ENCODE peak calls at places on chromosomes 16 and 17, in eight cellular contexts. X is CD4-positive, CD25-positive, alpha-beta regulatory T cell; G is AG10803; A is lower leg skin; I is HepG2; J is foreskin fibroblast; D is thoracic aorta; M is colonic mucosa. C is an unnamed sample.

GRCh38 chr16:27795992-27796614 is 246.2 kb downstream of the KATNIP start:
- DNase-seq in X (no peak), G (peak), A (no peak), I (peak), J (peak), D (no peak), M (peak), C (peak)

GRCh38 chr16:69772560-69773254 is 10.6 kb downstream of the WWP2 start:
- DNase-seq in X (no peak), G (peak), A (no peak), I (no peak), J (peak), D (no peak), M (no peak), C (no peak)

GRCh38 chr17:8161289-8162231 is 1.2 kb downstream of the VAMP2 start:
- DNase-seq in X (no peak), G (no peak), A (no peak), I (no peak), J (no peak), D (no peak), M (no peak), C (no peak)

GRCh38 chr17:38761612-38762011 is 9.1 kb downstream of the PSMB3 start:
- DNase-seq in X (no peak), G (peak), A (no peak), I (peak), J (no peak), D (no peak), M (peak), C (peak)

GRCh38 chr16:80040814-80041213 is 440.3 kb upstream of the MAF start:
- DNase-seq in X (no peak), G (no peak), A (peak), I (no peak), J (no peak), D (no peak), M (no peak), C (no peak)

GRCh38 chr16:69118468-69118867 is 13.0 kb downstream of the HAS3 start:
- DNase-seq in X (no peak), G (no peak), A (no peak), I (no peak), J (no peak), D (no peak), M (no peak), C (no peak)

GRCh38 chr16:85686912-85687591 is 1.7 kb downstream of the GINS2 start:
- DNase-seq in X (no peak), G (no peak), A (no peak), I (no peak), J (no peak), D (no peak), M (peak), C (no peak)

GRCh38 chr17:29586676-29587469 is 2.6 kb downstream of the GIT1 start:
- DNase-seq in X (no peak), G (no peak), A (no peak), I (no peak), J (no peak), D (no peak), M (no peak), C (no peak)

GRCh38 chr17:79365836-79366831 is 244.7 kb downstream of the RBFOX3 start:
- DNase-seq in X (no peak), G (no peak), A (no peak), I (no peak), J (no peak), D (no peak), M (no peak), C (no peak)

GRCh38 chr17:29577009-29577777 is 8.7 kb downstream of the TP53I13 start:
- DNase-seq in X (no peak), G (no peak), A (no peak), I (no peak), J (no peak), D (no peak), M (peak), C (no peak)

GRCh38 chr16:69193860-69194259 is 6.9 kb downstream of the SNTB2 start:
- DNase-seq in X (no peak), G (peak), A (no peak), I (peak), J (no peak), D (no peak), M (no peak), C (no peak)

GRCh38 chr17:34886831-34887230 is 74.4 kb downstream of the CCT6B start:
- DNase-seq in X (no peak), G (no peak), A (no peak), I (no peak), J (no peak), D (no peak), M (no peak), C (no peak)

GRCh38 chr17:77245162-77245926 is 104.6 kb downstream of the SEC14L1 start:
- DNase-seq in X (no peak), G (no peak), A (no peak), I (no peak), J (no peak), D (no peak), M (no peak), C (no peak)

GRCh38 chr17:19497616-19498015 is 36.0 kb upstream of the SLC47A1 start:
- DNase-seq in X (no peak), G (no peak), A (no peak), I (no peak), J (no peak), D (no peak), M (no peak), C (no peak)

GRCh38 chr17:73548620-73549311 is 95.5 kb downstream of the SDK2 start:
- DNase-seq in X (no peak), G (no peak), A (no peak), I (no peak), J (no peak), D (no peak), M (no peak), C (no peak)

GRCh38 chr17:42097691-42098661 is at the start of gene ZNF385C:
- DNase-seq in X (peak), G (no peak), A (no peak), I (no peak), J (no peak), D (no peak), M (no peak), C (no peak)

GRCh38 chr16:424033-424622 is 1.3 kb upstream of the RAB11FIP3 start:
- DNase-seq in X (no peak), G (peak), A (peak), I (peak), J (peak), D (peak), M (peak), C (no peak)

GRCh38 chr17:45228985-45229517 is 7.4 kb downstream of the FMNL1 start:
- DNase-seq in X (peak), G (peak), A (peak), I (peak), J (peak), D (peak), M (peak), C (no peak)

GRCh38 chr16:22726868-22727267 is 87.1 kb upstream of the HS3ST2 start:
- DNase-seq in X (no peak), G (no peak), A (no peak), I (no peak), J (no peak), D (no peak), M (no peak), C (no peak)

GRCh38 chr16:87924937-87925670 is 11.2 kb downstream of the CA5A start:
- DNase-seq in X (no peak), G (no peak), A (no peak), I (no peak), J (no peak), D (no peak), M (no peak), C (no peak)

GRCh38 chr17:15171433-15172047 is 93.6 kb downstream of the PMP22 start:
- DNase-seq in X (no peak), G (peak), A (peak), I (peak), J (peak), D (no peak), M (peak), C (peak)

GRCh38 chr17:50948711-50949110 is 82.6 kb upstream of the TOB1 start:
- DNase-seq in X (no peak), G (no peak), A (no peak), I (no peak), J (no peak), D (no peak), M (no peak), C (peak)

GRCh38 chr17:1773755-1774181 is 11.9 kb downstream of the SERPINF1 start:
- DNase-seq in X (no peak), G (no peak), A (no peak), I (no peak), J (no peak), D (no peak), M (no peak), C (no peak)

GRCh38 chr16:15592324-15592723 is 50.6 kb downstream of the MARF1 start:
- DNase-seq in X (no peak), G (no peak), A (peak), I (no peak), J (no peak), D (no peak), M (no peak), C (no peak)

GRCh38 chr16:87366288-87366687 is 17.3 kb downstream of the FBXO31 start:
- DNase-seq in X (no peak), G (no peak), A (no peak), I (no peak), J (no peak), D (no peak), M (peak), C (no peak)

GRCh38 chr17:10114931-10115535 is 83.4 kb downstream of the GAS7 start:
- DNase-seq in X (peak), G (peak), A (peak), I (no peak), J (peak), D (peak), M (peak), C (no peak)

GRCh38 chr16:1979271-1980025 is 1.8 kb downstream of the NOXO1 start:
- DNase-seq in X (no peak), G (no peak), A (peak), I (no peak), J (no peak), D (no peak), M (peak), C (no peak)

GRCh38 chr17:60390881-60391418 is 983 bp downstream of the USP32 start:
- DNase-seq in X (peak), G (peak), A (peak), I (peak), J (no peak), D (no peak), M (peak), C (no peak)

GRCh38 chr16:14562691-14563491 is 67.2 kb downstream of the PARN start:
- DNase-seq in X (no peak), G (peak), A (peak), I (peak), J (no peak), D (no peak), M (peak), C (peak)

GRCh38 chr17:80866050-80866793 is 125.4 kb upstream of the CHMP6 start:
- DNase-seq in X (peak), G (peak), A (peak), I (peak), J (peak), D (no peak), M (peak), C (peak)

GRCh38 chr17:8005951-8006730 is 3.7 kb downstream of the GUCY2D start:
- DNase-seq in X (no peak), G (no peak), A (no peak), I (no peak), J (no peak), D (no peak), M (no peak), C (no peak)

GRCh38 chr17:59534583-59534982 is 30.8 kb upstream of the DHX40 start:
- DNase-seq in X (no peak), G (peak), A (no peak), I (peak), J (no peak), D (no peak), M (no peak), C (no peak)

GRCh38 chr16:85963746-85964370 is 64.9 kb downstream of the IRF8 start:
- DNase-seq in X (no peak), G (peak), A (no peak), I (no peak), J (no peak), D (no peak), M (no peak), C (no peak)

GRCh38 chr16:87789437-87790277 is 23.9 kb upstream of the KLHDC4 start:
- DNase-seq in X (no peak), G (peak), A (peak), I (peak), J (peak), D (no peak), M (no peak), C (peak)

GRCh38 chr17:74599531-74599939 is 7.5 kb upstream of the CD300LD start:
- DNase-seq in X (no peak), G (no peak), A (no peak), I (no peak), J (no peak), D (no peak), M (no peak), C (no peak)

GRCh38 chr16:77564791-77565390 is 130.1 kb upstream of the ADAMTS18 start:
- DNase-seq in X (no peak), G (peak), A (no peak), I (no peak), J (no peak), D (no peak), M (no peak), C (no peak)

GRCh38 chr17:63983326-63983725 is 10.6 kb upstream of the SCN4A start:
- DNase-seq in X (no peak), G (no peak), A (no peak), I (no peak), J (no peak), D (no peak), M (no peak), C (no peak)

GRCh38 chr16:19655242-19655777 is 62.7 kb downstream of the KNOP1 start:
- DNase-seq in X (no peak), G (no peak), A (no peak), I (no peak), J (no peak), D (no peak), M (no peak), C (no peak)

GRCh38 chr16:92431-93339 is 14.7 kb downstream of the MPG start:
- DNase-seq in X (no peak), G (no peak), A (no peak), I (no peak), J (no peak), D (no peak), M (no peak), C (no peak)

GRCh38 chr16:56102159-56102798 is 89.0 kb upstream of the GNAO1 start:
- DNase-seq in X (no peak), G (peak), A (no peak), I (no peak), J (no peak), D (no peak), M (peak), C (no peak)
- H3K4me3 ChIP-seq in X (no peak), G (no peak), A (no peak), I (no peak), J (no peak), D (peak), M (no peak), C (no peak)

GRCh38 chr16:29993903-29994612 is 1.4 kb downstream of the HIRIP3 start:
- DNase-seq in X (no peak), G (no peak), A (no peak), I (no peak), J (no peak), D (no peak), M (no peak), C (no peak)
- H3K4me3 ChIP-seq in X (no peak), G (no peak), A (no peak), I (no peak), J (no peak), D (peak), M (no peak), C (peak)

GRCh38 chr16:3819175-3819527 is 61.4 kb downstream of the CREBBP start:
- DNase-seq in X (no peak), G (no peak), A (no peak), I (no peak), J (no peak), D (no peak), M (no peak), C (no peak)

GRCh38 chr16:3814755-3815154 is 65.8 kb downstream of the CREBBP start:
- DNase-seq in X (no peak), G (no peak), A (no peak), I (no peak), J (no peak), D (no peak), M (no peak), C (no peak)

GRCh38 chr16:3812469-3813172 is 67.9 kb downstream of the CREBBP start:
- DNase-seq in X (no peak), G (no peak), A (no peak), I (no peak), J (no peak), D (no peak), M (no peak), C (no peak)

GRCh38 chr16:3819741-3820724 is 60.5 kb downstream of the CREBBP start:
- DNase-seq in X (no peak), G (peak), A (no peak), I (no peak), J (peak), D (no peak), M (peak), C (no peak)

GRCh38 chr16:3816326-3816725 is 64.2 kb downstream of the CREBBP start:
- DNase-seq in X (no peak), G (no peak), A (no peak), I (no peak), J (no peak), D (no peak), M (no peak), C (no peak)
- H3K4me3 ChIP-seq in X (no peak), G (no peak), A (no peak), I (no peak), J (no peak), D (no peak), M (no peak), C (no peak)

DNA sequence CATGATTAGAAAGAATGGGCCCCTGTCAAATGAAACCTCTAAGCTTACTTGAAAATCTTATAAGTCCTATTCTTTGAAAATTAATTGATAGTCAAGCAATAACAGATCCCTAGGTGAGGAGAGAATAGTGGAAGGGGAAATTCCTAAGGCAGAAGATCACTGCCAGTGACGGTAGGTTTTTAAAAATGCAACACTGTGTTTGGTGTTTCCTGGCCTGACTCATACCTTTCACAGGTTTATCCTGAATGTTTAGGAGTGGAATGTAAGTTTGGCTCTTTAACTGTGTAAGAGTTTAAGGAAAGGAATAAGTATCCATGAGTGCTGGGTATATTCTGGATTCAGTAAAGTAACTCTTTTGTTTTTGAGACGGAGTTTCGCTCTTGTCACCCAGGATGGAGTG is 23.8 kb downstream of the HAPSTR1 start:
- DNase-seq in X (no peak), G (no peak), A (no peak), I (no peak), J (no peak), D (no peak), M (no peak), C (no peak)
- H3K4me3 ChIP-seq in X (no peak), G (no peak), A (no peak), I (no peak), J (no peak), D (no peak), M (no peak), C (no peak)

DNA sequence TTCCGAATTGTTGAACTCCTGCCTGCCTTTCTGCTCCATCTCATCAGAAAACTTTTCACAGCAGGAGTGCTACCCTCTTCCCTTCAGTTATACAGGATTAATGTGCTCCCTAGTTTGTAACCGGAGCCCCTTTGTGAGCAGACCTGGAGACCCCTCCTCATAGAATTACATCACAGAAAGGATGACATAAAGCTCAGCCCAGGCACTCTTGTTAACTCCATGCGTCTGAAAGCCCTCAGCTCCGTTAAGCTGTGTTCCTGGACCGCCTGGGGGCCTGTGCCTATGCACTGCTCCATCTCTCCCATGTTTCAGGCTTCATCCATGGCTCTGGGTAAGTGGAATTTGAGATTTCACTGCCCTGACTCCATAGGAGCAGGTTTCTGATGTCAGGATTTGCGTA is 7.6 kb downstream of the WSCD1 start:
- DNase-seq in X (no peak), G (no peak), A (no peak), I (no peak), J (no peak), D (no peak), M (no peak), C (no peak)
- H3K4me3 ChIP-seq in X (no peak), G (no peak), A (no peak), I (no peak), J (no peak), D (no peak), M (no peak), C (no peak)

GRCh38 chr16:72236866-72237265 is 64.9 kb upstream of the PMFBP1 start:
- DNase-seq in X (no peak), G (no peak), A (no peak), I (no peak), J (no peak), D (no peak), M (no peak), C (no peak)

GRCh38 chr16:72234372-72234771 is 62.4 kb upstream of the PMFBP1 start:
- DNase-seq in X (no peak), G (no peak), A (no peak), I (no peak), J (no peak), D (no peak), M (no peak), C (no peak)
- H3K4me3 ChIP-seq in X (no peak), G (no peak), A (no peak), I (no peak), J (no peak), D (no peak), M (no peak), C (no peak)

DNA sequence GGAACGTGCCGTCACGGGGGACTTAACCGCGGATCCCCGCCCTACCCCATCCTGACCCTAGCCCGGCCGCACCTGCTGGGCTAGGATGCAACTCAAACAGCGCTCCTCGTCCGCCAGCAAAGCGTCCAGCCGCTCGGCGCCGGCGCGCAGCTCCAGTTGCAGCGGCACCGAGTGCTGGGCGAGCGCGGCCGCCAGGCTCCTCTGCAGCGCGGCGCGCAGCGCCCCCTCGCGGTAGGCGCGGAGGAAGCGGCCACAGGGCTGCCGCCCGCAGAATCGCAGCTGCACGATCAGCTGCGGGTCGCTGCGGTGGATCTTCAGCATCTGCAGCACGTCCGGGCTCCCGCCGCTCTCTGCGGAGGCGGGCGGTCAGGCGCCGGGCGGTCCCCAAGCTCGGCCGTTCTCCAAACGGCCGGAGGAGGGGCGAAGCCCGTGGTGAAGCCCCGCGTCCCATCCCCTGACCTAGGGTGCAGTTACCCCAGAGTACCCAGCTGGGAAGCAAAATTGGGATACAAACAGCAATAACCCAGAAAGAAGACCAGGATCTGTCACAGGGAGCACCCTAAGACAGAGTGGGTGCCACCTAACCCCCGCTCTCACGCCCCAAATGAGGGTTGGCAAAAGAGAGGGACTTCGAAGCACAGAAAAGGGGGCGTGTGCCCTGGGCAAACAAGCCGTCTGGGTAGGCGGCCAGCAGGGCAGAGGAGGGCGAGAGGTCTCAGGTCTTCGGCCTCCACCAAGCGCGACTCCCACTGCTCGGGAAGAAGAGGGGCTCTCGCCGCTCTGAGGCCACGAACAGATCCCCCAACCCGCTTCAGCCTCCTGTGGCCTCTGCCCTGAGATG is 4.2 kb downstream of the TRADD start:
- DNase-seq in X (peak), G (peak), A (no peak), I (peak), J (peak), D (no peak), M (peak), C (peak)
- H3K4me3 ChIP-seq in X (no peak), G (peak), A (no peak), I (peak), J (no peak), D (peak), M (peak), C (no peak)

DNA sequence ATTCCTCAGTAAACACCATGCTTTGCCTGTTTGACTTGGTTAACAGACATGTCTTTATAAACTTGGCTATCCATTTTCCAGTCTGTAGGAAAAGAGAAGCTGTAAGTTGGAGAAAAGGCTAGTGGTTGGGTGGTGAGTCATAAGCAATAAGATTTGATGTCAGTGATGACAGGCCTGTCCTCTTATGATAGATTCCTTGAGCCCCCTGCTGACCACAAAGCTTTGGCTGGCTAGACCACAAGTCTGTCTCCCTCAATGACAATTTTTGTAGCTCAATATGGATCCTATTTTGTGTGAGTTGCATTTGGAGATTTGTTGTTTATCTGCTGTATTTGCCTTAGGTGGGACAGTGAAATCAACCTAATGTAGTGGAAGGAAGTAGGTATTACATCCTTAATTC is 67.6 kb downstream of the SIAH1 start:
- DNase-seq in X (no peak), G (peak), A (no peak), I (no peak), J (peak), D (no peak), M (no peak), C (no peak)
- H3K4me3 ChIP-seq in X (peak), G (no peak), A (no peak), I (no peak), J (no peak), D (no peak), M (no peak), C (no peak)

C was measured in Caco-2.